ENCODE peak calls at places on chromosomes 1 and 21, in six cellular contexts. D is breast epithelium, Q is GM23338, K is astrocyte of the spinal cord, Z is stomach, B is GM12892. I is an unnamed sample.

GRCh38 chr1:149936076-149936991 is at the start of gene MTMR11:
- DNase-seq in D (peak; percentile 38), Q (peak; percentile 62), K (peak; percentile 52), Z (peak; percentile 39), B (no peak), I (no peak)

GRCh38 chr1:63112155-63112914 is 210.0 kb upstream of the FOXD3 start:
- DNase-seq in D (no peak), Q (no peak), K (peak; percentile 96), Z (no peak), B (no peak), I (no peak)

GRCh38 chr1:33281554-33282303 is 25.4 kb downstream of the ZNF362 start:
- DNase-seq in D (no peak), Q (no peak), K (no peak), Z (no peak), B (no peak), I (no peak)

GRCh38 chr1:156886583-156887302 is 6.8 kb upstream of the PEAR1 start:
- DNase-seq in D (no peak), Q (no peak), K (no peak), Z (no peak), B (no peak), I (no peak)

GRCh38 chr1:16068356-16069270 is 4.8 kb downstream of the FAM131C start:
- DNase-seq in D (no peak), Q (no peak), K (peak; percentile 11), Z (peak; percentile 54), B (no peak), I (no peak)

GRCh38 chr1:37481289-37482003 is 7.1 kb downstream of the ZC3H12A start:
- DNase-seq in D (no peak), Q (no peak), K (no peak), Z (no peak), B (no peak), I (no peak)

GRCh38 chr1:87185077-87185476 is 143.6 kb upstream of the LMO4 start:
- DNase-seq in D (no peak), Q (no peak), K (no peak), Z (no peak), B (no peak), I (no peak)

GRCh38 chr1:221076467-221076866 is 197.2 kb downstream of the HLX start:
- DNase-seq in D (no peak), Q (no peak), K (no peak), Z (no peak), B (no peak), I (no peak)

GRCh38 chr1:66623812-66624211 is 89.9 kb downstream of the SGIP1 start:
- DNase-seq in D (no peak), Q (no peak), K (peak; percentile 72), Z (no peak), B (no peak), I (no peak)

GRCh38 chr1:165877940-165878556 is 50.6 kb downstream of the UCK2 start:
- DNase-seq in D (no peak), Q (no peak), K (no peak), Z (no peak), B (no peak), I (no peak)

GRCh38 chr1:116087628-116088027 is 23.6 kb upstream of the MAB21L3 start:
- DNase-seq in D (no peak), Q (no peak), K (no peak), Z (no peak), B (no peak), I (no peak)

GRCh38 chr1:180762796-180763195 is 131.0 kb downstream of the XPR1 start:
- DNase-seq in D (no peak), Q (no peak), K (no peak), Z (no peak), B (no peak), I (no peak)

GRCh38 chr1:121516279-121516967 is 331.6 kb downstream of the SRGAP2C start:
- DNase-seq in D (no peak), Q (no peak), K (no peak), Z (no peak), B (no peak), I (no peak)

GRCh38 chr21:38622827-38623209 is 124.5 kb upstream of the ERG start:
- DNase-seq in D (no peak), Q (no peak), K (no peak), Z (no peak), B (no peak), I (no peak)

GRCh38 chr1:247386695-247387094 is 29.3 kb upstream of the NLRP3 start:
- DNase-seq in D (no peak), Q (no peak), K (peak; percentile 36), Z (no peak), B (no peak), I (no peak)

GRCh38 chr1:153733970-153734369 is 6.1 kb downstream of the INTS3 start:
- DNase-seq in D (no peak), Q (no peak), K (no peak), Z (no peak), B (no peak), I (no peak)

GRCh38 chr1:48019714-48020315 is 22.6 kb upstream of the TRABD2B start:
- DNase-seq in D (peak; percentile 95), Q (no peak), K (no peak), Z (no peak), B (no peak), I (no peak)

GRCh38 chr1:160830321-160831153 is 32.1 kb downstream of the CD244 start:
- DNase-seq in D (peak; percentile 25), Q (peak; percentile 95), K (peak; percentile 3), Z (peak; percentile 89), B (peak; percentile 23), I (no peak)

GRCh38 chr1:24149854-24150227 is 6.9 kb upstream of the IL22RA1 start:
- DNase-seq in D (no peak), Q (no peak), K (peak; percentile 38), Z (peak; percentile 58), B (no peak), I (no peak)